ENCODE peak calls at places on chromosomes 11 and 22, in five cellular contexts. One of them, this sample, is unnamed.

GRCh38 chr11:124793466-124794278 is 6.5 kb downstream of the MSANTD2 start:
- DNase-seq in astrocyte of the spinal cord: peak; percentile 43
- DNase-seq in heart left ventricle: no peak
- DNase-seq in GM10248: peak; percentile 50
- DNase-seq in sigmoid colon: no peak
- DNase-seq in this sample: no peak

GRCh38 chr11:109605006-109605405 is 183.0 kb downstream of the C11orf87 start:
- DNase-seq in heart left ventricle: no peak
- DNase-seq in sigmoid colon: no peak
- DNase-seq in GM10248: no peak
- DNase-seq in astrocyte of the spinal cord: no peak
- DNase-seq in this sample: no peak

GRCh38 chr22:17870408-17870807 is 96.1 kb upstream of the BID start:
- DNase-seq in GM10248: no peak
- DNase-seq in heart left ventricle: no peak
- DNase-seq in astrocyte of the spinal cord: no peak
- DNase-seq in sigmoid colon: no peak
- DNase-seq in this sample: no peak

GRCh38 chr11:8531312-8531711 is 62.7 kb downstream of the STK33 start:
- DNase-seq in heart left ventricle: peak; percentile 41
- DNase-seq in sigmoid colon: no peak
- DNase-seq in GM10248: no peak
- DNase-seq in astrocyte of the spinal cord: no peak
- DNase-seq in this sample: no peak

GRCh38 chr22:41367680-41368542 is 13.8 kb upstream of the TEF start:
- DNase-seq in GM10248: no peak
- DNase-seq in sigmoid colon: peak; percentile 88
- DNase-seq in heart left ventricle: peak; percentile 43
- DNase-seq in astrocyte of the spinal cord: peak; percentile 14
- DNase-seq in this sample: no peak

GRCh38 chr22:29742319-29742718 is 22.5 kb downstream of the CABP7 start:
- DNase-seq in heart left ventricle: no peak
- DNase-seq in sigmoid colon: no peak
- DNase-seq in astrocyte of the spinal cord: no peak
- DNase-seq in GM10248: no peak
- DNase-seq in this sample: no peak

GRCh38 chr11:2511421-2512369 is 66.9 kb downstream of the KCNQ1 start:
- DNase-seq in astrocyte of the spinal cord: no peak
- DNase-seq in heart left ventricle: peak; percentile 56
- DNase-seq in GM10248: peak; percentile 17
- DNase-seq in sigmoid colon: peak; percentile 68
- DNase-seq in this sample: no peak

GRCh38 chr22:29609139-29609538 is 5.7 kb downstream of the NF2 start:
- DNase-seq in sigmoid colon: no peak
- DNase-seq in heart left ventricle: no peak
- DNase-seq in GM10248: no peak
- DNase-seq in astrocyte of the spinal cord: no peak
- DNase-seq in this sample: peak; percentile 60

GRCh38 chr11:75261474-75261847 is 20.9 kb downstream of the TPBGL start:
- DNase-seq in GM10248: no peak
- DNase-seq in astrocyte of the spinal cord: no peak
- DNase-seq in sigmoid colon: peak; percentile 62
- DNase-seq in heart left ventricle: no peak
- DNase-seq in this sample: no peak

GRCh38 chr11:69644962-69645675 is 4.2 kb downstream of the CCND1 start:
- DNase-seq in heart left ventricle: no peak
- DNase-seq in GM10248: no peak
- DNase-seq in astrocyte of the spinal cord: no peak
- DNase-seq in sigmoid colon: peak; percentile 61
- DNase-seq in this sample: peak; percentile 66
- TF ChIP-seq CTCF in heart left ventricle: no peak
- TF ChIP-seq CTCF in GM10248: no peak
- TF ChIP-seq CTCF in astrocyte of the spinal cord: peak; percentile 22
- TF ChIP-seq CTCF in sigmoid colon: no peak
- TF ChIP-seq CTCF in this sample: peak; percentile 38

GRCh38 chr11:13249992-13250391 is 27.6 kb upstream of the BMAL1 start:
- DNase-seq in GM10248: no peak
- DNase-seq in astrocyte of the spinal cord: no peak
- DNase-seq in sigmoid colon: no peak
- DNase-seq in heart left ventricle: no peak
- DNase-seq in this sample: no peak
- TF ChIP-seq CTCF in GM10248: peak; percentile 29
- TF ChIP-seq CTCF in astrocyte of the spinal cord: peak; percentile 38
- TF ChIP-seq CTCF in sigmoid colon: no peak
- TF ChIP-seq CTCF in heart left ventricle: no peak
- TF ChIP-seq CTCF in this sample: peak; percentile 47

DNA sequence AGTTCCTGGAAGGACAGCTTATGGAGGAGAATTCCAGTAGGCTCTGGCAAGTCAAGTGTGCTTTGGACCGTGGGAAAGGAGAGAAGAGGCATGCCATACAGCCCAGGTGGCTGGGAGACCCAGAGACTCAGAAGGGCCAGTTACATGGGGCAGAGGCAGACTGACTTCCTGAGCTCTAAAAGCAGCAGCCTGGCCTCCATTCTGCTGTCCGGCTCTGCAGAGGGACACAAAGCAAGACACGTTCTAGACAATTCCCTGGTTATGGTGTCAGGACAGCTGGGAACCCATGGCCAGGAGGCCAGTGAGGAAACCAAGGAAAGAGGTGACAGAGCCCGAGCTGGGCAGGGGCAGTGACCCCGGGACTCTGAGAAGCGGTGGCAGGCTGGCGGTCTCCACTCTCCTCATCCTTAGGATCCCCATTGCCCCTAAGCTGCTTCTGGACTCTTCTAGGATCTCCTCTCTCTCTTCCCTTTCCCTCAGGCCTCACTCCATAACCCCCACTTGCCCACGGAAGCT is 2.7 kb downstream of the CPT1B start:
- DNase-seq in heart left ventricle: no peak
- DNase-seq in GM10248: no peak
- DNase-seq in sigmoid colon: no peak
- DNase-seq in astrocyte of the spinal cord: no peak
- DNase-seq in this sample: no peak
- TF ChIP-seq CTCF in heart left ventricle: no peak
- TF ChIP-seq CTCF in GM10248: no peak
- TF ChIP-seq CTCF in sigmoid colon: no peak
- TF ChIP-seq CTCF in astrocyte of the spinal cord: no peak
- TF ChIP-seq CTCF in this sample: no peak

GRCh38 chr11:45333506-45333971 is 47.4 kb upstream of the SYT13 start:
- DNase-seq in sigmoid colon: peak; percentile 85
- DNase-seq in astrocyte of the spinal cord: peak; percentile 43
- DNase-seq in GM10248: no peak
- DNase-seq in heart left ventricle: peak; percentile 61
- DNase-seq in this sample: peak; percentile 71
- TF ChIP-seq CTCF in sigmoid colon: no peak
- TF ChIP-seq CTCF in astrocyte of the spinal cord: no peak
- TF ChIP-seq CTCF in GM10248: no peak
- TF ChIP-seq CTCF in heart left ventricle: no peak
- TF ChIP-seq CTCF in this sample: no peak